ENCODE peak calls at places on chromosomes 11 and 22, in six cellular contexts. F is fibroblast of the aortic adventitia; N is lung; I is HEK293T; O is C1 segment of cervical spinal cord; Y is stimulated activated CD8-positive, alpha-beta memory T cell treated with anti-CD3 and anti-CD28 coated beads, Interleukin-15, amount 100 ng/mL, for 24 hours. P is an unnamed sample.

GRCh38 chr11:58787903-58788302 is 56.2 kb upstream of the GLYAT start:
- DNase-seq in I (no peak), Y (no peak), N (no peak), F (no peak), O (no peak), P (no peak)

GRCh38 chr11:24759742-24760141 is 262.9 kb downstream of the LUZP2 start:
- DNase-seq in F (no peak), O (no peak), Y (no peak), I (no peak), N (no peak), P (no peak)

GRCh38 chr11:46367244-46367915 is 14.1 kb upstream of the MDK start:
- DNase-seq in N (peak), O (no peak), I (peak), F (peak), Y (peak), P (peak)

GRCh38 chr11:83979593-83979992 is 693.4 kb upstream of the CCDC90B start:
- DNase-seq in Y (no peak), I (no peak), O (no peak), N (no peak), F (no peak), P (no peak)

GRCh38 chr11:31437742-31438435 is 68.2 kb downstream of the DNAJC24 start:
- DNase-seq in F (peak), O (no peak), Y (no peak), I (no peak), N (no peak), P (no peak)

GRCh38 chr11:1746956-1747752 is 3.2 kb downstream of the IFITM10 start:
- DNase-seq in O (no peak), F (no peak), Y (no peak), N (no peak), I (no peak), P (no peak)

GRCh38 chr22:31068970-31069369 is 12.1 kb upstream of the SMTN start:
- DNase-seq in N (no peak), Y (no peak), O (no peak), F (no peak), I (no peak), P (no peak)

GRCh38 chr11:61091373-61092279 is 10.7 kb upstream of the CD5 start:
- DNase-seq in I (no peak), O (no peak), Y (no peak), F (peak), N (no peak), P (no peak)

GRCh38 chr11:74010306-74010981 is 1.6 kb upstream of the UCP3 start:
- DNase-seq in N (no peak), O (no peak), I (no peak), Y (no peak), F (no peak), P (peak)

P was measured in WERI-Rb-1.